ENCODE peak calls at places on chromosomes 1 and 21, in seven cellular contexts. One of them, this sample, is unnamed.

GRCh38 chr1:214003233-214003632 is 15.5 kb downstream of the PROX1 start:
- DNase-seq in ELF-1: no peak
- DNase-seq in NCI-H460: no peak
- DNase-seq in activated T-helper 1 cell treated with anti-CD3 and anti-CD28 coated beads, Interleukin-2, amount 50 U/mL, for 16 hours: no peak
- DNase-seq in stromal cell of bone marrow: no peak
- DNase-seq in HCEC 1CT: no peak
- DNase-seq in NT2/D1: no peak
- DNase-seq in this sample: no peak

GRCh38 chr1:210232524-210233215 is at the start of gene SERTAD4:
- DNase-seq in activated T-helper 1 cell treated with anti-CD3 and anti-CD28 coated beads, Interleukin-2, amount 50 U/mL, for 16 hours: no peak
- DNase-seq in stromal cell of bone marrow: no peak
- DNase-seq in ELF-1: peak; percentile 75
- DNase-seq in NCI-H460: no peak
- DNase-seq in HCEC 1CT: no peak
- DNase-seq in NT2/D1: peak; percentile 56
- DNase-seq in this sample: no peak

GRCh38 chr21:28375708-28376385 is 616.8 kb downstream of the LTN1 start:
- DNase-seq in NCI-H460: no peak
- DNase-seq in ELF-1: no peak
- DNase-seq in activated T-helper 1 cell treated with anti-CD3 and anti-CD28 coated beads, Interleukin-2, amount 50 U/mL, for 16 hours: no peak
- DNase-seq in stromal cell of bone marrow: peak; percentile 6
- DNase-seq in NT2/D1: no peak
- DNase-seq in HCEC 1CT: peak; percentile 9
- DNase-seq in this sample: no peak

GRCh38 chr1:111223126-111223443 is 4.4 kb upstream of the CHI3L2 start:
- DNase-seq in activated T-helper 1 cell treated with anti-CD3 and anti-CD28 coated beads, Interleukin-2, amount 50 U/mL, for 16 hours: no peak
- DNase-seq in HCEC 1CT: no peak
- DNase-seq in ELF-1: no peak
- DNase-seq in stromal cell of bone marrow: no peak
- DNase-seq in NT2/D1: no peak
- DNase-seq in NCI-H460: no peak
- DNase-seq in this sample: no peak

GRCh38 chr1:36913016-36913415 is 121.3 kb downstream of the GRIK3 start:
- DNase-seq in activated T-helper 1 cell treated with anti-CD3 and anti-CD28 coated beads, Interleukin-2, amount 50 U/mL, for 16 hours: no peak
- DNase-seq in stromal cell of bone marrow: no peak
- DNase-seq in NT2/D1: no peak
- DNase-seq in HCEC 1CT: no peak
- DNase-seq in ELF-1: no peak
- DNase-seq in NCI-H460: no peak
- DNase-seq in this sample: no peak

GRCh38 chr1:202165267-202165941 is 5.0 kb upstream of the PTPN7 start:
- DNase-seq in NT2/D1: no peak
- DNase-seq in activated T-helper 1 cell treated with anti-CD3 and anti-CD28 coated beads, Interleukin-2, amount 50 U/mL, for 16 hours: no peak
- DNase-seq in HCEC 1CT: no peak
- DNase-seq in ELF-1: peak; percentile 84
- DNase-seq in stromal cell of bone marrow: no peak
- DNase-seq in NCI-H460: no peak
- DNase-seq in this sample: no peak

GRCh38 chr1:234972411-234973191 is 156.0 kb downstream of the TOMM20 start:
- DNase-seq in NCI-H460: no peak
- DNase-seq in HCEC 1CT: no peak
- DNase-seq in NT2/D1: no peak
- DNase-seq in activated T-helper 1 cell treated with anti-CD3 and anti-CD28 coated beads, Interleukin-2, amount 50 U/mL, for 16 hours: no peak
- DNase-seq in ELF-1: peak; percentile 59
- DNase-seq in stromal cell of bone marrow: no peak
- DNase-seq in this sample: no peak

GRCh38 chr1:96538001-96538649 is 183.5 kb upstream of the PTBP2 start:
- DNase-seq in NT2/D1: no peak
- DNase-seq in stromal cell of bone marrow: no peak
- DNase-seq in NCI-H460: no peak
- DNase-seq in ELF-1: peak; percentile 16
- DNase-seq in activated T-helper 1 cell treated with anti-CD3 and anti-CD28 coated beads, Interleukin-2, amount 50 U/mL, for 16 hours: no peak
- DNase-seq in HCEC 1CT: peak; percentile 82
- DNase-seq in this sample: no peak

GRCh38 chr1:58620926-58621325 is 43.9 kb upstream of the TACSTD2 start:
- DNase-seq in NCI-H460: no peak
- DNase-seq in activated T-helper 1 cell treated with anti-CD3 and anti-CD28 coated beads, Interleukin-2, amount 50 U/mL, for 16 hours: no peak
- DNase-seq in ELF-1: peak; percentile 49
- DNase-seq in NT2/D1: no peak
- DNase-seq in stromal cell of bone marrow: no peak
- DNase-seq in HCEC 1CT: no peak
- DNase-seq in this sample: peak; percentile 14

GRCh38 chr1:201471772-201472171 is 2.8 kb upstream of the PHLDA3 start:
- DNase-seq in NCI-H460: no peak
- DNase-seq in ELF-1: no peak
- DNase-seq in HCEC 1CT: peak; percentile 83
- DNase-seq in NT2/D1: no peak
- DNase-seq in stromal cell of bone marrow: peak; percentile 84
- DNase-seq in activated T-helper 1 cell treated with anti-CD3 and anti-CD28 coated beads, Interleukin-2, amount 50 U/mL, for 16 hours: no peak
- DNase-seq in this sample: no peak

GRCh38 chr1:102550729-102551384 is 554.1 kb upstream of the OLFM3 start:
- DNase-seq in activated T-helper 1 cell treated with anti-CD3 and anti-CD28 coated beads, Interleukin-2, amount 50 U/mL, for 16 hours: no peak
- DNase-seq in HCEC 1CT: peak; percentile 25
- DNase-seq in NT2/D1: peak; percentile 52
- DNase-seq in NCI-H460: no peak
- DNase-seq in ELF-1: peak; percentile 72
- DNase-seq in stromal cell of bone marrow: peak; percentile 19
- DNase-seq in this sample: peak; percentile 56

GRCh38 chr1:65734976-65735375 is 57.7 kb upstream of the PDE4B start:
- DNase-seq in NCI-H460: no peak
- DNase-seq in NT2/D1: no peak
- DNase-seq in ELF-1: no peak
- DNase-seq in HCEC 1CT: peak; percentile 14
- DNase-seq in activated T-helper 1 cell treated with anti-CD3 and anti-CD28 coated beads, Interleukin-2, amount 50 U/mL, for 16 hours: no peak
- DNase-seq in stromal cell of bone marrow: no peak
- DNase-seq in this sample: no peak

GRCh38 chr1:209095627-209096595 is 487.6 kb upstream of the CAMK1G start:
- DNase-seq in ELF-1: no peak
- DNase-seq in HCEC 1CT: peak; percentile 16
- DNase-seq in NT2/D1: no peak
- DNase-seq in stromal cell of bone marrow: peak; percentile 34
- DNase-seq in activated T-helper 1 cell treated with anti-CD3 and anti-CD28 coated beads, Interleukin-2, amount 50 U/mL, for 16 hours: no peak
- DNase-seq in NCI-H460: no peak
- DNase-seq in this sample: no peak

GRCh38 chr1:109631513-109632260 is 12.1 kb downstream of the AMPD2 start:
- DNase-seq in stromal cell of bone marrow: no peak
- DNase-seq in HCEC 1CT: no peak
- DNase-seq in activated T-helper 1 cell treated with anti-CD3 and anti-CD28 coated beads, Interleukin-2, amount 50 U/mL, for 16 hours: no peak
- DNase-seq in NT2/D1: no peak
- DNase-seq in ELF-1: no peak
- DNase-seq in NCI-H460: no peak
- DNase-seq in this sample: no peak

GRCh38 chr1:168907053-168907452 is 178.0 kb upstream of the DPT start:
- DNase-seq in activated T-helper 1 cell treated with anti-CD3 and anti-CD28 coated beads, Interleukin-2, amount 50 U/mL, for 16 hours: no peak
- DNase-seq in HCEC 1CT: no peak
- DNase-seq in stromal cell of bone marrow: no peak
- DNase-seq in NCI-H460: no peak
- DNase-seq in NT2/D1: no peak
- DNase-seq in ELF-1: no peak
- DNase-seq in this sample: no peak

GRCh38 chr1:109896681-109897080 is 14.0 kb upstream of the CSF1 start:
- DNase-seq in stromal cell of bone marrow: no peak
- DNase-seq in activated T-helper 1 cell treated with anti-CD3 and anti-CD28 coated beads, Interleukin-2, amount 50 U/mL, for 16 hours: no peak
- DNase-seq in NT2/D1: no peak
- DNase-seq in HCEC 1CT: no peak
- DNase-seq in NCI-H460: no peak
- DNase-seq in ELF-1: no peak
- DNase-seq in this sample: no peak

GRCh38 chr1:39876136-39876535 is 7.2 kb downstream of the TRIT1 start:
- DNase-seq in ELF-1: no peak
- DNase-seq in activated T-helper 1 cell treated with anti-CD3 and anti-CD28 coated beads, Interleukin-2, amount 50 U/mL, for 16 hours: no peak
- DNase-seq in HCEC 1CT: no peak
- DNase-seq in NCI-H460: no peak
- DNase-seq in NT2/D1: no peak
- DNase-seq in stromal cell of bone marrow: no peak
- DNase-seq in this sample: peak; percentile 41

GRCh38 chr1:32881291-32881690 is 5.0 kb upstream of the HPCA start:
- DNase-seq in NCI-H460: no peak
- DNase-seq in NT2/D1: no peak
- DNase-seq in stromal cell of bone marrow: no peak
- DNase-seq in HCEC 1CT: no peak
- DNase-seq in activated T-helper 1 cell treated with anti-CD3 and anti-CD28 coated beads, Interleukin-2, amount 50 U/mL, for 16 hours: no peak
- DNase-seq in ELF-1: no peak
- DNase-seq in this sample: no peak

GRCh38 chr1:173297798-173298391 is 90.8 kb upstream of the TNFSF4 start:
- DNase-seq in stromal cell of bone marrow: no peak
- DNase-seq in activated T-helper 1 cell treated with anti-CD3 and anti-CD28 coated beads, Interleukin-2, amount 50 U/mL, for 16 hours: no peak
- DNase-seq in NT2/D1: no peak
- DNase-seq in NCI-H460: no peak
- DNase-seq in ELF-1: no peak
- DNase-seq in HCEC 1CT: no peak
- DNase-seq in this sample: no peak

GRCh38 chr21:34994646-34995631 is 54.2 kb downstream of the RUNX1 start:
- DNase-seq in NT2/D1: no peak
- DNase-seq in stromal cell of bone marrow: no peak
- DNase-seq in HCEC 1CT: no peak
- DNase-seq in ELF-1: no peak
- DNase-seq in NCI-H460: no peak
- DNase-seq in activated T-helper 1 cell treated with anti-CD3 and anti-CD28 coated beads, Interleukin-2, amount 50 U/mL, for 16 hours: no peak
- DNase-seq in this sample: no peak

GRCh38 chr1:204104331-204105222 is 31.7 kb downstream of the SOX13 start:
- DNase-seq in stromal cell of bone marrow: no peak
- DNase-seq in activated T-helper 1 cell treated with anti-CD3 and anti-CD28 coated beads, Interleukin-2, amount 50 U/mL, for 16 hours: no peak
- DNase-seq in NT2/D1: no peak
- DNase-seq in NCI-H460: peak; percentile 54
- DNase-seq in ELF-1: no peak
- DNase-seq in HCEC 1CT: no peak
- DNase-seq in this sample: no peak

GRCh38 chr1:225517697-225518096 is 89.9 kb upstream of the LBR start:
- DNase-seq in stromal cell of bone marrow: no peak
- DNase-seq in activated T-helper 1 cell treated with anti-CD3 and anti-CD28 coated beads, Interleukin-2, amount 50 U/mL, for 16 hours: no peak
- DNase-seq in HCEC 1CT: no peak
- DNase-seq in ELF-1: peak; percentile 7
- DNase-seq in NCI-H460: no peak
- DNase-seq in NT2/D1: no peak
- DNase-seq in this sample: no peak

GRCh38 chr1:224851850-224852261 is 77.6 kb upstream of the DNAH14 start:
- DNase-seq in HCEC 1CT: no peak
- DNase-seq in NT2/D1: peak; percentile 57
- DNase-seq in NCI-H460: no peak
- DNase-seq in ELF-1: no peak
- DNase-seq in stromal cell of bone marrow: no peak
- DNase-seq in activated T-helper 1 cell treated with anti-CD3 and anti-CD28 coated beads, Interleukin-2, amount 50 U/mL, for 16 hours: no peak
- DNase-seq in this sample: no peak

GRCh38 chr1:85328713-85329376 is 52.4 kb upstream of the BCL10 start:
- DNase-seq in ELF-1: peak; percentile 76
- DNase-seq in activated T-helper 1 cell treated with anti-CD3 and anti-CD28 coated beads, Interleukin-2, amount 50 U/mL, for 16 hours: no peak
- DNase-seq in stromal cell of bone marrow: peak; percentile 77
- DNase-seq in NT2/D1: peak; percentile 56
- DNase-seq in HCEC 1CT: peak; percentile 99
- DNase-seq in NCI-H460: peak; percentile 83
- DNase-seq in this sample: no peak

GRCh38 chr1:180194546-180195207 is 35.4 kb upstream of the LHX4 start:
- DNase-seq in NCI-H460: no peak
- DNase-seq in stromal cell of bone marrow: no peak
- DNase-seq in ELF-1: peak; percentile 21
- DNase-seq in HCEC 1CT: no peak
- DNase-seq in activated T-helper 1 cell treated with anti-CD3 and anti-CD28 coated beads, Interleukin-2, amount 50 U/mL, for 16 hours: no peak
- DNase-seq in NT2/D1: peak; percentile 11
- DNase-seq in this sample: no peak